ENCODE peak calls at places on chromosomes 6 and 20, in ten cellular contexts. One of them, this sample, is unnamed.
A peak's percentile ranks its signal among the peaks of the same experiment; 100 is the strongest.

GRCh38 chr20:10501377-10501776 is 66.3 kb downstream of the SLX4IP start:
- DNase-seq in activated T-cell treated with anti-CD3 and anti-CD28 coated beads, Interleukin-2, amount 50 U/mL, for 48 hours: peak; percentile 33
- DNase-seq in ELR: no peak
- DNase-seq in fibroblast of the aortic adventitia: peak; percentile 25
- DNase-seq in mammary epithelial cell: peak; percentile 56
- DNase-seq in CD8-positive, alpha-beta memory T cell: no peak
- DNase-seq in posterior vena cava: no peak
- DNase-seq in astrocyte of the spinal cord: no peak
- DNase-seq in renal cortical epithelial cell: peak; percentile 15
- DNase-seq in HFFc6: no peak
- DNase-seq in this sample: no peak

GRCh38 chr6:36318690-36319435 is 17.8 kb downstream of the BNIP5 start:
- DNase-seq in fibroblast of the aortic adventitia: no peak
- DNase-seq in astrocyte of the spinal cord: no peak
- DNase-seq in posterior vena cava: no peak
- DNase-seq in renal cortical epithelial cell: peak; percentile 14
- DNase-seq in HFFc6: no peak
- DNase-seq in CD8-positive, alpha-beta memory T cell: no peak
- DNase-seq in activated T-cell treated with anti-CD3 and anti-CD28 coated beads, Interleukin-2, amount 50 U/mL, for 48 hours: no peak
- DNase-seq in ELR: no peak
- DNase-seq in mammary epithelial cell: no peak
- DNase-seq in this sample: no peak

GRCh38 chr20:5491463-5491862 is 174.7 kb upstream of the PROKR2 start:
- DNase-seq in CD8-positive, alpha-beta memory T cell: no peak
- DNase-seq in renal cortical epithelial cell: no peak
- DNase-seq in fibroblast of the aortic adventitia: no peak
- DNase-seq in posterior vena cava: no peak
- DNase-seq in ELR: no peak
- DNase-seq in activated T-cell treated with anti-CD3 and anti-CD28 coated beads, Interleukin-2, amount 50 U/mL, for 48 hours: no peak
- DNase-seq in mammary epithelial cell: no peak
- DNase-seq in HFFc6: no peak
- DNase-seq in astrocyte of the spinal cord: no peak
- DNase-seq in this sample: no peak

GRCh38 chr20:20167704-20168103 is 115.4 kb downstream of the CFAP61 start:
- DNase-seq in posterior vena cava: no peak
- DNase-seq in CD8-positive, alpha-beta memory T cell: no peak
- DNase-seq in activated T-cell treated with anti-CD3 and anti-CD28 coated beads, Interleukin-2, amount 50 U/mL, for 48 hours: no peak
- DNase-seq in HFFc6: no peak
- DNase-seq in renal cortical epithelial cell: no peak
- DNase-seq in fibroblast of the aortic adventitia: no peak
- DNase-seq in astrocyte of the spinal cord: no peak
- DNase-seq in mammary epithelial cell: no peak
- DNase-seq in ELR: no peak
- DNase-seq in this sample: no peak

GRCh38 chr20:46977909-46978588 is 83.4 kb downstream of the EYA2 start:
- DNase-seq in ELR: no peak
- DNase-seq in posterior vena cava: no peak
- DNase-seq in astrocyte of the spinal cord: no peak
- DNase-seq in CD8-positive, alpha-beta memory T cell: no peak
- DNase-seq in HFFc6: no peak
- DNase-seq in fibroblast of the aortic adventitia: no peak
- DNase-seq in mammary epithelial cell: no peak
- DNase-seq in activated T-cell treated with anti-CD3 and anti-CD28 coated beads, Interleukin-2, amount 50 U/mL, for 48 hours: no peak
- DNase-seq in renal cortical epithelial cell: no peak
- DNase-seq in this sample: no peak

GRCh38 chr6:52325695-52326471 is 36.1 kb upstream of the PAQR8 start:
- DNase-seq in mammary epithelial cell: no peak
- DNase-seq in fibroblast of the aortic adventitia: no peak
- DNase-seq in renal cortical epithelial cell: no peak
- DNase-seq in ELR: no peak
- DNase-seq in activated T-cell treated with anti-CD3 and anti-CD28 coated beads, Interleukin-2, amount 50 U/mL, for 48 hours: no peak
- DNase-seq in posterior vena cava: no peak
- DNase-seq in HFFc6: no peak
- DNase-seq in CD8-positive, alpha-beta memory T cell: no peak
- DNase-seq in astrocyte of the spinal cord: no peak
- DNase-seq in this sample: no peak

GRCh38 chr6:119110601-119111548 is 32.4 kb upstream of the FAM184A start:
- DNase-seq in renal cortical epithelial cell: peak; percentile 61
- DNase-seq in mammary epithelial cell: peak; percentile 41
- DNase-seq in astrocyte of the spinal cord: peak; percentile 70
- DNase-seq in CD8-positive, alpha-beta memory T cell: peak; percentile 58
- DNase-seq in fibroblast of the aortic adventitia: peak; percentile 77
- DNase-seq in activated T-cell treated with anti-CD3 and anti-CD28 coated beads, Interleukin-2, amount 50 U/mL, for 48 hours: no peak
- DNase-seq in HFFc6: peak; percentile 42
- DNase-seq in posterior vena cava: no peak
- DNase-seq in ELR: peak; percentile 67
- DNase-seq in this sample: peak; percentile 78

GRCh38 chr20:2880650-2881049 is 7.4 kb downstream of the PTPRA start:
- DNase-seq in mammary epithelial cell: no peak
- DNase-seq in astrocyte of the spinal cord: no peak
- DNase-seq in fibroblast of the aortic adventitia: no peak
- DNase-seq in ELR: no peak
- DNase-seq in CD8-positive, alpha-beta memory T cell: no peak
- DNase-seq in activated T-cell treated with anti-CD3 and anti-CD28 coated beads, Interleukin-2, amount 50 U/mL, for 48 hours: no peak
- DNase-seq in renal cortical epithelial cell: no peak
- DNase-seq in posterior vena cava: no peak
- DNase-seq in HFFc6: no peak
- DNase-seq in this sample: no peak

GRCh38 chr6:146990284-146990683 is 213.9 kb upstream of the STXBP5 start:
- DNase-seq in fibroblast of the aortic adventitia: peak; percentile 85
- DNase-seq in astrocyte of the spinal cord: peak; percentile 43
- DNase-seq in mammary epithelial cell: no peak
- DNase-seq in posterior vena cava: no peak
- DNase-seq in activated T-cell treated with anti-CD3 and anti-CD28 coated beads, Interleukin-2, amount 50 U/mL, for 48 hours: no peak
- DNase-seq in CD8-positive, alpha-beta memory T cell: no peak
- DNase-seq in HFFc6: no peak
- DNase-seq in ELR: peak; percentile 51
- DNase-seq in renal cortical epithelial cell: peak; percentile 54
- DNase-seq in this sample: peak; percentile 77

GRCh38 chr6:39228111-39228971 is 934 bp downstream of the KCNK5 start:
- DNase-seq in renal cortical epithelial cell: no peak
- DNase-seq in posterior vena cava: no peak
- DNase-seq in mammary epithelial cell: no peak
- DNase-seq in HFFc6: no peak
- DNase-seq in fibroblast of the aortic adventitia: no peak
- DNase-seq in activated T-cell treated with anti-CD3 and anti-CD28 coated beads, Interleukin-2, amount 50 U/mL, for 48 hours: peak; percentile 52
- DNase-seq in ELR: no peak
- DNase-seq in CD8-positive, alpha-beta memory T cell: no peak
- DNase-seq in astrocyte of the spinal cord: no peak
- DNase-seq in this sample: no peak

GRCh38 chr20:21505810-21506530 is 7.9 kb downstream of the NKX2-2 start:
- DNase-seq in astrocyte of the spinal cord: no peak
- DNase-seq in posterior vena cava: no peak
- DNase-seq in activated T-cell treated with anti-CD3 and anti-CD28 coated beads, Interleukin-2, amount 50 U/mL, for 48 hours: peak; percentile 83
- DNase-seq in HFFc6: no peak
- DNase-seq in ELR: peak; percentile 27
- DNase-seq in mammary epithelial cell: peak; percentile 63
- DNase-seq in renal cortical epithelial cell: no peak
- DNase-seq in fibroblast of the aortic adventitia: peak; percentile 47
- DNase-seq in CD8-positive, alpha-beta memory T cell: peak; percentile 56
- DNase-seq in this sample: peak; percentile 47

GRCh38 chr6:154012852-154013251 is 26.2 kb upstream of the OPRM1 start:
- DNase-seq in ELR: no peak
- DNase-seq in CD8-positive, alpha-beta memory T cell: no peak
- DNase-seq in astrocyte of the spinal cord: no peak
- DNase-seq in fibroblast of the aortic adventitia: no peak
- DNase-seq in posterior vena cava: no peak
- DNase-seq in mammary epithelial cell: no peak
- DNase-seq in activated T-cell treated with anti-CD3 and anti-CD28 coated beads, Interleukin-2, amount 50 U/mL, for 48 hours: no peak
- DNase-seq in renal cortical epithelial cell: no peak
- DNase-seq in HFFc6: no peak
- DNase-seq in this sample: no peak

GRCh38 chr20:31475472-31476312 is 604 bp downstream of the REM1 start:
- DNase-seq in ELR: no peak
- DNase-seq in renal cortical epithelial cell: no peak
- DNase-seq in CD8-positive, alpha-beta memory T cell: no peak
- DNase-seq in activated T-cell treated with anti-CD3 and anti-CD28 coated beads, Interleukin-2, amount 50 U/mL, for 48 hours: no peak
- DNase-seq in mammary epithelial cell: no peak
- DNase-seq in astrocyte of the spinal cord: no peak
- DNase-seq in fibroblast of the aortic adventitia: no peak
- DNase-seq in HFFc6: no peak
- DNase-seq in posterior vena cava: no peak
- DNase-seq in this sample: no peak

GRCh38 chr6:167210375-167211295 is 52.9 kb upstream of the GPR31 start:
- DNase-seq in CD8-positive, alpha-beta memory T cell: no peak
- DNase-seq in posterior vena cava: no peak
- DNase-seq in fibroblast of the aortic adventitia: peak; percentile 10
- DNase-seq in ELR: no peak
- DNase-seq in renal cortical epithelial cell: no peak
- DNase-seq in HFFc6: no peak
- DNase-seq in astrocyte of the spinal cord: peak; percentile 20
- DNase-seq in activated T-cell treated with anti-CD3 and anti-CD28 coated beads, Interleukin-2, amount 50 U/mL, for 48 hours: no peak
- DNase-seq in mammary epithelial cell: no peak
- DNase-seq in this sample: no peak

GRCh38 chr6:113539202-113539601 is 317.9 kb upstream of the MARCKS start:
- DNase-seq in posterior vena cava: no peak
- DNase-seq in fibroblast of the aortic adventitia: no peak
- DNase-seq in activated T-cell treated with anti-CD3 and anti-CD28 coated beads, Interleukin-2, amount 50 U/mL, for 48 hours: no peak
- DNase-seq in renal cortical epithelial cell: no peak
- DNase-seq in ELR: no peak
- DNase-seq in astrocyte of the spinal cord: peak; percentile 20
- DNase-seq in HFFc6: no peak
- DNase-seq in CD8-positive, alpha-beta memory T cell: no peak
- DNase-seq in mammary epithelial cell: no peak
- DNase-seq in this sample: peak; percentile 41

GRCh38 chr20:37749620-37750403 is 56.0 kb downstream of the CTNNBL1 start:
- DNase-seq in activated T-cell treated with anti-CD3 and anti-CD28 coated beads, Interleukin-2, amount 50 U/mL, for 48 hours: no peak
- DNase-seq in ELR: no peak
- DNase-seq in HFFc6: no peak
- DNase-seq in CD8-positive, alpha-beta memory T cell: no peak
- DNase-seq in mammary epithelial cell: no peak
- DNase-seq in renal cortical epithelial cell: no peak
- DNase-seq in posterior vena cava: no peak
- DNase-seq in fibroblast of the aortic adventitia: no peak
- DNase-seq in astrocyte of the spinal cord: no peak
- DNase-seq in this sample: peak; percentile 27

GRCh38 chr6:10269814-10270472 is 144.9 kb downstream of the TFAP2A start:
- DNase-seq in CD8-positive, alpha-beta memory T cell: no peak
- DNase-seq in astrocyte of the spinal cord: peak; percentile 24
- DNase-seq in HFFc6: peak; percentile 32
- DNase-seq in mammary epithelial cell: peak; percentile 53
- DNase-seq in fibroblast of the aortic adventitia: no peak
- DNase-seq in renal cortical epithelial cell: peak; percentile 60
- DNase-seq in activated T-cell treated with anti-CD3 and anti-CD28 coated beads, Interleukin-2, amount 50 U/mL, for 48 hours: no peak
- DNase-seq in posterior vena cava: no peak
- DNase-seq in ELR: peak; percentile 56
- DNase-seq in this sample: no peak

GRCh38 chr20:112396-112795 is 24.9 kb downstream of the DEFB125 start:
- DNase-seq in astrocyte of the spinal cord: no peak
- DNase-seq in renal cortical epithelial cell: no peak
- DNase-seq in fibroblast of the aortic adventitia: no peak
- DNase-seq in mammary epithelial cell: peak; percentile 6
- DNase-seq in CD8-positive, alpha-beta memory T cell: no peak
- DNase-seq in posterior vena cava: no peak
- DNase-seq in activated T-cell treated with anti-CD3 and anti-CD28 coated beads, Interleukin-2, amount 50 U/mL, for 48 hours: no peak
- DNase-seq in HFFc6: no peak
- DNase-seq in ELR: no peak
- DNase-seq in this sample: no peak

GRCh38 chr6:79872986-79873385 is 74.4 kb downstream of the ELOVL4 start:
- DNase-seq in renal cortical epithelial cell: peak; percentile 87
- DNase-seq in ELR: peak; percentile 57
- DNase-seq in astrocyte of the spinal cord: peak; percentile 31
- DNase-seq in HFFc6: peak; percentile 81
- DNase-seq in CD8-positive, alpha-beta memory T cell: no peak
- DNase-seq in mammary epithelial cell: peak; percentile 97
- DNase-seq in activated T-cell treated with anti-CD3 and anti-CD28 coated beads, Interleukin-2, amount 50 U/mL, for 48 hours: no peak
- DNase-seq in posterior vena cava: no peak
- DNase-seq in fibroblast of the aortic adventitia: peak; percentile 31
- DNase-seq in this sample: peak; percentile 96

GRCh38 chr6:38058022-38058421 is 238.5 kb downstream of the ZFAND3 start:
- DNase-seq in mammary epithelial cell: peak; percentile 96
- DNase-seq in HFFc6: peak; percentile 55
- DNase-seq in activated T-cell treated with anti-CD3 and anti-CD28 coated beads, Interleukin-2, amount 50 U/mL, for 48 hours: peak; percentile 69
- DNase-seq in ELR: peak; percentile 69
- DNase-seq in renal cortical epithelial cell: peak; percentile 55
- DNase-seq in fibroblast of the aortic adventitia: peak; percentile 9
- DNase-seq in CD8-positive, alpha-beta memory T cell: no peak
- DNase-seq in astrocyte of the spinal cord: peak; percentile 45
- DNase-seq in posterior vena cava: no peak
- DNase-seq in this sample: peak; percentile 68

GRCh38 chr6:13012977-13013680 is 296.6 kb downstream of the PHACTR1 start:
- DNase-seq in ELR: peak; percentile 35
- DNase-seq in HFFc6: no peak
- DNase-seq in mammary epithelial cell: no peak
- DNase-seq in renal cortical epithelial cell: no peak
- DNase-seq in fibroblast of the aortic adventitia: no peak
- DNase-seq in activated T-cell treated with anti-CD3 and anti-CD28 coated beads, Interleukin-2, amount 50 U/mL, for 48 hours: peak; percentile 18
- DNase-seq in CD8-positive, alpha-beta memory T cell: no peak
- DNase-seq in posterior vena cava: peak; percentile 82
- DNase-seq in astrocyte of the spinal cord: no peak
- DNase-seq in this sample: peak; percentile 9

GRCh38 chr6:81075974-81076373 is 676.5 kb downstream of the TENT5A start:
- DNase-seq in mammary epithelial cell: no peak
- DNase-seq in ELR: peak; percentile 3
- DNase-seq in CD8-positive, alpha-beta memory T cell: no peak
- DNase-seq in posterior vena cava: no peak
- DNase-seq in HFFc6: no peak
- DNase-seq in astrocyte of the spinal cord: peak; percentile 28
- DNase-seq in activated T-cell treated with anti-CD3 and anti-CD28 coated beads, Interleukin-2, amount 50 U/mL, for 48 hours: no peak
- DNase-seq in fibroblast of the aortic adventitia: peak; percentile 19
- DNase-seq in renal cortical epithelial cell: peak; percentile 2
- DNase-seq in this sample: peak; percentile 55

GRCh38 chr20:35968930-35969329 is 540 bp downstream of the CNBD2 start:
- DNase-seq in activated T-cell treated with anti-CD3 and anti-CD28 coated beads, Interleukin-2, amount 50 U/mL, for 48 hours: no peak
- DNase-seq in ELR: peak; percentile 70
- DNase-seq in mammary epithelial cell: peak; percentile 37
- DNase-seq in fibroblast of the aortic adventitia: no peak
- DNase-seq in renal cortical epithelial cell: peak; percentile 53
- DNase-seq in HFFc6: no peak
- DNase-seq in CD8-positive, alpha-beta memory T cell: no peak
- DNase-seq in posterior vena cava: no peak
- DNase-seq in astrocyte of the spinal cord: no peak
- DNase-seq in this sample: no peak

GRCh38 chr20:38673731-38674177 is 50.5 kb upstream of the SLC32A1 start:
- DNase-seq in renal cortical epithelial cell: no peak
- DNase-seq in ELR: peak; percentile 58
- DNase-seq in activated T-cell treated with anti-CD3 and anti-CD28 coated beads, Interleukin-2, amount 50 U/mL, for 48 hours: no peak
- DNase-seq in astrocyte of the spinal cord: no peak
- DNase-seq in CD8-positive, alpha-beta memory T cell: no peak
- DNase-seq in HFFc6: no peak
- DNase-seq in mammary epithelial cell: no peak
- DNase-seq in fibroblast of the aortic adventitia: no peak
- DNase-seq in posterior vena cava: peak; percentile 69
- DNase-seq in this sample: peak; percentile 14

GRCh38 chr6:4567141-4567540 is 209.1 kb upstream of the CDYL start:
- DNase-seq in CD8-positive, alpha-beta memory T cell: no peak
- DNase-seq in mammary epithelial cell: peak; percentile 66
- DNase-seq in ELR: peak; percentile 81
- DNase-seq in HFFc6: peak; percentile 65
- DNase-seq in activated T-cell treated with anti-CD3 and anti-CD28 coated beads, Interleukin-2, amount 50 U/mL, for 48 hours: no peak
- DNase-seq in posterior vena cava: no peak
- DNase-seq in renal cortical epithelial cell: peak; percentile 49
- DNase-seq in astrocyte of the spinal cord: peak; percentile 46
- DNase-seq in fibroblast of the aortic adventitia: peak; percentile 57
- DNase-seq in this sample: peak; percentile 59

GRCh38 chr20:63238491-63239126 is 2.9 kb downstream of the BIRC7 start:
- DNase-seq in ELR: no peak
- DNase-seq in HFFc6: no peak
- DNase-seq in activated T-cell treated with anti-CD3 and anti-CD28 coated beads, Interleukin-2, amount 50 U/mL, for 48 hours: no peak
- DNase-seq in CD8-positive, alpha-beta memory T cell: no peak
- DNase-seq in mammary epithelial cell: no peak
- DNase-seq in fibroblast of the aortic adventitia: no peak
- DNase-seq in astrocyte of the spinal cord: no peak
- DNase-seq in posterior vena cava: no peak
- DNase-seq in renal cortical epithelial cell: no peak
- DNase-seq in this sample: no peak

GRCh38 chr6:31579546-31580445 is 2.4 kb downstream of the LTB start:
- DNase-seq in ELR: no peak
- DNase-seq in mammary epithelial cell: no peak
- DNase-seq in HFFc6: no peak
- DNase-seq in activated T-cell treated with anti-CD3 and anti-CD28 coated beads, Interleukin-2, amount 50 U/mL, for 48 hours: peak; percentile 65
- DNase-seq in astrocyte of the spinal cord: no peak
- DNase-seq in posterior vena cava: no peak
- DNase-seq in renal cortical epithelial cell: no peak
- DNase-seq in CD8-positive, alpha-beta memory T cell: no peak
- DNase-seq in fibroblast of the aortic adventitia: no peak
- DNase-seq in this sample: no peak

GRCh38 chr6:138403324-138403800 is 661 bp upstream of the HEBP2 start:
- DNase-seq in CD8-positive, alpha-beta memory T cell: peak; percentile 58
- DNase-seq in posterior vena cava: peak; percentile 83
- DNase-seq in astrocyte of the spinal cord: no peak
- DNase-seq in mammary epithelial cell: no peak
- DNase-seq in activated T-cell treated with anti-CD3 and anti-CD28 coated beads, Interleukin-2, amount 50 U/mL, for 48 hours: no peak
- DNase-seq in HFFc6: no peak
- DNase-seq in fibroblast of the aortic adventitia: no peak
- DNase-seq in ELR: peak; percentile 28
- DNase-seq in renal cortical epithelial cell: no peak
- DNase-seq in this sample: peak; percentile 18